ENCODE peak calls at places on chromosomes 7 and 10, in four cellular contexts. L, X, U and I are unnamed samples.

GRCh38 chr7:1114505-1114904 is 26.6 kb downstream of the GPER1 start:
- DNase-seq in U (no peak), X (no peak), L (no peak), I (no peak)

GRCh38 chr10:109880886-109881467 is 42.3 kb downstream of the XPNPEP1 start:
- DNase-seq in L (no peak), X (no peak), U (no peak), I (peak)

GRCh38 chr10:23053036-23053435 is 42.3 kb upstream of the MSRB2 start:
- DNase-seq in L (no peak), U (no peak), X (no peak), I (no peak)

GRCh38 chr7:149873074-149873967 is 448 bp upstream of the ATP6V0E2 start:
- DNase-seq in L (peak), X (peak), U (peak), I (no peak)

GRCh38 chr7:11261470-11261869 is 287.8 kb downstream of the PHF14 start:
- DNase-seq in L (no peak), U (no peak), X (no peak), I (no peak)

GRCh38 chr10:63977329-63977923 is 456.2 kb downstream of the REEP3 start:
- DNase-seq in L (no peak), U (no peak), X (no peak), I (no peak)

GRCh38 chr10:90162464-90162863 is 461.1 kb downstream of the KIF20B start:
- DNase-seq in X (no peak), U (no peak), L (no peak), I (no peak)

GRCh38 chr7:44150466-44150832 is 9.3 kb upstream of the MYL7 start:
- DNase-seq in L (no peak), U (no peak), X (no peak), I (no peak)

GRCh38 chr10:22219308-22219707 is 1.5 kb upstream of the EBLN1 start:
- DNase-seq in U (no peak), X (no peak), L (no peak), I (no peak)

GRCh38 chr10:48974757-48975156 is 35.1 kb upstream of the LRRC18 start:
- DNase-seq in U (no peak), X (no peak), L (no peak), I (no peak)

GRCh38 chr7:18624436-18624835 is 128.9 kb downstream of the HDAC9 start:
- DNase-seq in U (no peak), L (no peak), X (no peak), I (no peak)

GRCh38 chr7:5773661-5774086 is 7.8 kb downstream of the RNF216 start:
- DNase-seq in U (peak), L (no peak), X (no peak), I (no peak)

GRCh38 chr10:1420663-1421362 is 316.5 kb downstream of the ADARB2 start:
- DNase-seq in L (peak), U (peak), X (peak), I (peak)

GRCh38 chr10:117131390-117132327 is 6.4 kb downstream of the VAX1 start:
- DNase-seq in X (no peak), L (no peak), U (no peak), I (no peak)

GRCh38 chr7:21299766-21300165 is 128.1 kb upstream of the SP4 start:
- DNase-seq in X (no peak), L (no peak), U (no peak), I (no peak)

GRCh38 chr10:132265878-132266496 is 41.8 kb downstream of the STK32C start:
- DNase-seq in X (no peak), U (no peak), L (no peak), I (no peak)

GRCh38 chr7:128211626-128212025 is 29.5 kb upstream of the LEP start:
- DNase-seq in L (no peak), X (no peak), U (no peak), I (no peak)

GRCh38 chr10:13311177-13311575 is 11.3 kb upstream of the PHYH start:
- DNase-seq in X (no peak), U (no peak), L (no peak), I (no peak)

GRCh38 chr10:13019280-13019679 is 17.8 kb upstream of the CCDC3 start:
- DNase-seq in L (no peak), X (no peak), U (no peak), I (no peak)